ENCODE peak calls at places on chromosomes 5 and 9, in four cellular contexts. G is Peyer's patch, P is neuronal stem cell, X is hepatocyte. U is an unnamed sample. For H3K4me1, the result is how much of the 10 kb centered on the place peaks cover.

GRCh38 chr9:110128664-110129329 is 79.2 kb downstream of the C9orf152 start:
- DNase-seq in X (no peak), G (no peak), P (no peak), U (no peak)

GRCh38 chr9:109113892-109114609 is 5.7 kb downstream of the TMEM245 start:
- DNase-seq in G (no peak), P (no peak), X (no peak), U (no peak)

GRCh38 chr5:157858527-157859226 is at the start of gene CLINT1:
- DNase-seq in X (peak), P (peak), G (peak), U (peak)

GRCh38 chr9:107425110-107426025 is 64.2 kb downstream of the KLF4 start:
- DNase-seq in P (peak), X (peak), G (peak), U (peak)

GRCh38 chr5:144048254-144048856 is 122.1 kb downstream of the YIPF5 start:
- DNase-seq in G (no peak), X (no peak), P (no peak), U (no peak)

GRCh38 chr5:169655353-169655752 is 18.3 kb downstream of the DOCK2 start:
- DNase-seq in X (no peak), G (no peak), P (no peak), U (no peak)

GRCh38 chr5:14414615-14415515 is 166.7 kb upstream of the OTULINL start:
- DNase-seq in X (no peak), P (no peak), G (no peak), U (peak)

GRCh38 chr5:181245427-181246275 is 1.9 kb upstream of the RACK1 start:
- DNase-seq in P (no peak), G (no peak), X (peak), U (no peak)

GRCh38 chr9:98040212-98040611 is 16.3 kb upstream of the NANS start:
- DNase-seq in G (no peak), P (no peak), X (no peak), U (no peak)

GRCh38 chr5:1465117-1465516 is 19.9 kb upstream of the SLC6A3 start:
- DNase-seq in P (no peak), X (no peak), G (no peak), U (no peak)

GRCh38 chr9:136020206-136020605 is 59.0 kb upstream of the UBAC1 start:
- DNase-seq in P (no peak), G (no peak), X (no peak), U (no peak)

GRCh38 chr5:137329581-137329980 is 169.5 kb downstream of the SPOCK1 start:
- DNase-seq in P (no peak), X (no peak), G (no peak), U (no peak)

GRCh38 chr9:37503736-37504135 is 18.0 kb downstream of the POLR1E start:
- DNase-seq in G (no peak), X (no peak), P (no peak), U (peak)

GRCh38 chr5:5351288-5352089 is 71.0 kb upstream of the ICE1 start:
- DNase-seq in G (no peak), P (peak), X (peak), U (no peak)

GRCh38 chr5:119341452-119342349 is 14.1 kb upstream of the TNFAIP8 start:
- DNase-seq in P (no peak), X (no peak), G (no peak), U (no peak)

GRCh38 chr5:16776611-16777251 is 159.4 kb downstream of the MYO10 start:
- DNase-seq in X (peak), G (no peak), P (no peak), U (no peak)

GRCh38 chr5:92634883-92635282 is 946.1 kb downstream of the NR2F1-AS1 start:
- DNase-seq in X (no peak), G (no peak), P (no peak), U (no peak)

GRCh38 chr5:50853151-50853550 is 186.7 kb downstream of the PARP8 start:
- DNase-seq in G (no peak), P (no peak), X (no peak), U (no peak)

GRCh38 chr9:109422641-109423040 is 75.5 kb downstream of the PTPN3 start:
- DNase-seq in P (no peak), X (no peak), G (no peak), U (no peak)

GRCh38 chr5:140205216-140205615 is 30.2 kb downstream of the CYSTM1 start:
- DNase-seq in P (no peak), G (no peak), X (no peak), U (no peak)

GRCh38 chr9:18362901-18363685 is 110.9 kb upstream of the ADAMTSL1 start:
- DNase-seq in G (no peak), X (no peak), P (no peak), U (no peak)

GRCh38 chr5:116574682-116575634 is at the start of gene SEMA6A:
- DNase-seq in P (peak), G (peak), X (peak), U (peak)

GRCh38 chr5:178115835-178116405 is 2.6 kb downstream of the N4BP3 start:
- DNase-seq in P (peak), X (no peak), G (no peak), U (no peak)
- H3K4me1 ChIP-seq in P (under half), X (under half), G (under half), U (half or more)

DNA sequence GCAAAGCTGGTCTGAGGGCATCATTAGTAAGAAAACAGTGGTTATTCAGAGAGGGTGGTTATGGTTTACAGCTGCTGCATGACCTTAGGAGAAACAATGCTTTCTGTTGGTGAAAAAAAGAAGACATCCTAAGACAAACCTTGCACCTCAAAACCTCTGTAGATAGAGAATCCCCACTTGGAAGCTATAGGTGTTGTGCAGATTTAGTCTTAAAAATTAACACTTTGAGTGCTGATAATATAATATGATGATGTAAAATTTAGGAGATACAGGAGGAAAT is 1.4 kb upstream of the PTTG1 start:
- DNase-seq in X (no peak), P (no peak), G (no peak), U (no peak)
- H3K4me3 ChIP-seq in X (no peak), P (no peak), G (no peak), U (peak)

GRCh38 chr9:4111233-4112000 is 188.5 kb downstream of the GLIS3 start:
- DNase-seq in P (no peak), G (no peak), X (no peak), U (no peak)
- H3K4me1 ChIP-seq in P (under half), G (under half), X (half or more), U (under half)

GRCh38 chr9:87245271-87245670 is 252.4 kb upstream of the DAPK1 start:
- DNase-seq in X (no peak), P (no peak), G (no peak), U (no peak)
- H3K4me3 ChIP-seq in X (no peak), P (no peak), G (no peak), U (no peak)

GRCh38 chr9:113624721-113625120 is 161.2 kb downstream of the RGS3 start:
- DNase-seq in P (no peak), X (no peak), G (peak), U (no peak)
- H3K4me1 ChIP-seq in P (under half), X (under half), G (under half), U (under half)

GRCh38 chr9:112332272-112332671 is 1.1 kb downstream of the PTBP3 start:
- DNase-seq in X (no peak), P (no peak), G (no peak), U (peak)
- H3K4me3 ChIP-seq in X (peak), P (peak), G (peak), U (peak)

GRCh38 chr5:25823330-25823873 is 1178.6 kb upstream of the CDH10 start:
- DNase-seq in G (no peak), X (no peak), P (no peak), U (no peak)
- H3K4me1 ChIP-seq in G (under half), X (under half), P (under half), U (under half)

DNA sequence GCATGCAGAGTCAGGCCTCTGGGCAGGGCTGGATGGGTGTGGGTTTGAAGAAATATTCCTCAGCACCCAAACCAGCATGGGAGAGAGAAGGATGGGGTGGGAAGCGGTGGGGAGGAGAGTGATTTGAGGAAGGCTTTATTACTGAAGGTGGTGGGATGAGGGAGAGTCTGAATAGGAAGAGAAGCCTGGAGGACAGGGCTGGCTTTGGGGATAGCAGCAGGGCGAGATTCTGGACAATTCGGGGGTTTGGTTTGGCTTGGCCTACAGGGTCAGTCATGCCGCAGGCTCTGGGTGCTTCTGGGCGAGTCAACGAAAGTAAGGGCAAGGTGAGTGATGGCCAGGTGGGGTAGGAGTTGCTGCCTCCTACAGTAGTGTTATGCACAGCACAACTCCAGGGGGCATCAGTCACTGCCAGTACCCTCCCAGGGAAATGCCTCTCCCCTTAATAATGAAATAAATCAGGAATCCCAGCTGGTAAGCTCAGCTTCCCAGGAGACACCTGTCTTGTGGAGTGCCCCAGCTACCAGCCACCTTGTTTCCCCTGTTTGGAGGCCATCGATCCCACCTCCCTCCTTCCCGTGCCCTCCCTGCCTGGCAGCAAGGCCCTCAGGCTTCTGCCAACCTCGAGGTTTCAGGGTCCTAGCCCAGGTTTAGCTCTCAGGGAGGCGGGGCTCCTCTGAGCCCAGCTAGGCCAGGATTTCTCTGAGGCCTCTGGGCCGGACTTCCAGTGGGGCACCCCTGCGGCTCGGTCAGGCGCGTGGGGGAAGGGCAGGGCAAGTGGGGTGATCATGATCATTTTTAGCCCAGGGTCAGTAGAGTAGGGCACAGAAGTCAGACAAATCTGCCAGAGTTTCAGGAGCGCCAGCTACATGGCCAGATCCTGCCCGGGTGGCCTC is 741 bp upstream of the NKX2-5 start:
- DNase-seq in P (no peak), X (no peak), G (no peak), U (no peak)
- H3K4me3 ChIP-seq in P (peak), X (no peak), G (no peak), U (no peak)

GRCh38 chr9:33190021-33190420 is 22.9 kb upstream of the B4GALT1 start:
- DNase-seq in X (no peak), P (no peak), G (no peak), U (no peak)
- H3K4me1 ChIP-seq in X (under half), P (under half), G (under half), U (under half)

DNA sequence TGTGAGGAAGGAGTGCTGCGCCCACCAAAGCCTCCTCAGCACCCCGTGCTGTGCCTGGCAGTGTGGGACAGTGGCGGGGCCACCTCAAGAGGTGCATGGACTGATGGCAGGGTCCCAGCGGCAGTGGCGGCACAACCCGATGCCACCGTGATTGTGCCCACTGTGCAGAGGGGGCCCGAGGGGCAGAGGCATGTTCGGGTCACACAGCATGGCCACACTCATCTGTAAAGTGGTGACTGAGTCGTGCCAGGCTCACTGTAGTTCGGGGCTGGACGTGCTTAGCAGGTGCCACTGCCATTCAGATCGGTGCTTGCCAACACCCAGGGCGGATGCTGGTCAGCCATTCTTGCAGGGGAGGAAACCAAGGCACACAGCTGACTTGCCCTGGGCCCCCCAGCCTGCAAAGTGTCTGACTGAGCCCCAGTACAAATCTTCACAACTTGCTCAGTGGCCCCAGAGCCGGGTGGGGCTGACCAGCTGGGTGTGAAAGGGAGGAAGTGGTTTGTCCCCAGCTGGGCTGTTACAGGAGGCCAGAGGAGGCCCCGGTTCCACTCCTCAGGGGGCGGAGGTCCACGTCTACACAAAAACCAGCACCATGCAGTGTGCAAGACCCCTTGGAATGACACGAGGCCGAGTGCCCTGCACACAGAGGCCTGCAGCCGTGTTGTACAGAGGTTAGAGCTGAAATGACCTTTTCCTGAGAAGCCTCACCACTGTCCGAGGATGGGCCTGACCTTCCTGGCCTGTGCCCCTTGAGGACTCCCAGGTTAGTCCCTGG is 17.8 kb downstream of the FGD3 start:
- DNase-seq in G (no peak), X (no peak), P (no peak), U (peak)
- H3K4me3 ChIP-seq in G (peak), X (no peak), P (no peak), U (peak)